ENCODE peak calls at places on chromosomes 4 and X, in five cellular contexts. One of them, this sample, is unnamed.

GRCh38 chr4:77052352-77052751 is 23.4 kb downstream of the CCNI start:
- DNase-seq in SK-N-SH: no peak
- DNase-seq in PC-3: peak; percentile 70
- DNase-seq in neural progenitor cell: peak; percentile 79
- DNase-seq in GM23338: peak; percentile 92
- DNase-seq in this sample: peak; percentile 46

GRCh38 chrX:1784773-1785172 is 169.9 kb downstream of the ASMT start:
- DNase-seq in PC-3: no peak
- DNase-seq in GM23338: peak; percentile 3
- DNase-seq in SK-N-SH: no peak
- DNase-seq in neural progenitor cell: no peak
- DNase-seq in this sample: no peak

GRCh38 chrX:41481264-41482109 is 34.3 kb downstream of the NYX start:
- DNase-seq in SK-N-SH: peak; percentile 55
- DNase-seq in GM23338: peak; percentile 67
- DNase-seq in neural progenitor cell: peak; percentile 50
- DNase-seq in PC-3: peak; percentile 45
- DNase-seq in this sample: no peak

GRCh38 chr4:17316566-17316965 is 195.3 kb downstream of the QDPR start:
- DNase-seq in PC-3: no peak
- DNase-seq in SK-N-SH: no peak
- DNase-seq in GM23338: no peak
- DNase-seq in neural progenitor cell: no peak
- DNase-seq in this sample: no peak

GRCh38 chr4:2251073-2251794 is 9.3 kb upstream of the HAUS3 start:
- DNase-seq in SK-N-SH: peak; percentile 28
- DNase-seq in neural progenitor cell: no peak
- DNase-seq in GM23338: no peak
- DNase-seq in PC-3: no peak
- DNase-seq in this sample: no peak

GRCh38 chr4:102858828-102859464 is 9.8 kb upstream of the CISD2 start:
- DNase-seq in GM23338: no peak
- DNase-seq in PC-3: no peak
- DNase-seq in SK-N-SH: no peak
- DNase-seq in neural progenitor cell: no peak
- DNase-seq in this sample: no peak

GRCh38 chrX:34632404-34632803 is 24.7 kb downstream of the TMEM47 start:
- DNase-seq in PC-3: no peak
- DNase-seq in GM23338: no peak
- DNase-seq in neural progenitor cell: no peak
- DNase-seq in SK-N-SH: no peak
- DNase-seq in this sample: no peak

GRCh38 chr4:184193556-184194525 is 23.8 kb downstream of the ENPP6 start:
- DNase-seq in SK-N-SH: no peak
- DNase-seq in GM23338: peak; percentile 78
- DNase-seq in PC-3: no peak
- DNase-seq in neural progenitor cell: no peak
- DNase-seq in this sample: no peak

GRCh38 chr4:52718123-52718522 is 33.1 kb downstream of the ERVMER34-1 start:
- DNase-seq in SK-N-SH: no peak
- DNase-seq in neural progenitor cell: no peak
- DNase-seq in PC-3: peak; percentile 50
- DNase-seq in GM23338: no peak
- DNase-seq in this sample: no peak

GRCh38 chr4:14434916-14435315 is 567.4 kb upstream of the CPEB2 start:
- DNase-seq in PC-3: no peak
- DNase-seq in neural progenitor cell: no peak
- DNase-seq in GM23338: no peak
- DNase-seq in SK-N-SH: no peak
- DNase-seq in this sample: no peak

GRCh38 chr4:104901438-104901837 is 245.2 kb upstream of the TET2 start:
- DNase-seq in PC-3: no peak
- DNase-seq in SK-N-SH: no peak
- DNase-seq in neural progenitor cell: peak; percentile 43
- DNase-seq in GM23338: peak; percentile 45
- DNase-seq in this sample: no peak

GRCh38 chr4:177220376-177220775 is 89.3 kb upstream of the NEIL3 start:
- DNase-seq in SK-N-SH: no peak
- DNase-seq in neural progenitor cell: no peak
- DNase-seq in PC-3: peak; percentile 47
- DNase-seq in GM23338: no peak
- DNase-seq in this sample: no peak

DNA sequence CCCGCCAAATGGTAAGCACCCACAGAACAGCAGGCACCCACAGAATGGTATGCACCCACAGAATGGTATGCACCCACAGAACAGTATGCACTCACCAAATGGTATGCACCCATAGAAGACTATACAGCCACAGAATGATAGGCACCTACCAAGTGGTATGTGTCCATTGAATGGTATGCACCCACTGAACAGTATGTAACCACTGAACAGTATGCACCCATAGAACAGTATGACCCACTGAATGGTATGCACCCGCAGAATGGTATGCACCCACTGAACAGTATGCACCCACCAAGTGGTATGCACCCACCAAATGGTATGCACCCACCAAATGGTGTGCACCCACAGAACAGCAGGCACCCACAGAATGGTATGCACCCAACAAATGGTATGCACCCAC is 40.1 kb downstream of the CCDC149 start:
- DNase-seq in GM23338: no peak
- DNase-seq in SK-N-SH: no peak
- DNase-seq in PC-3: no peak
- DNase-seq in neural progenitor cell: no peak
- DNase-seq in this sample: no peak
- H3F3A ChIP-seq in GM23338: no peaks in the 10 kb centered on the region
- H3F3A ChIP-seq in SK-N-SH: no peaks in the 10 kb centered on the region
- H3F3A ChIP-seq in PC-3: no peaks in the 10 kb centered on the region
- H3F3A ChIP-seq in neural progenitor cell: no peaks in the 10 kb centered on the region
- H3F3A ChIP-seq in this sample: no peaks in the 10 kb centered on the region

GRCh38 chr4:878796-879729 is 53.1 kb downstream of the GAK start:
- DNase-seq in neural progenitor cell: no peak
- DNase-seq in SK-N-SH: no peak
- DNase-seq in GM23338: no peak
- DNase-seq in PC-3: no peak
- DNase-seq in this sample: no peak
- TF ChIP-seq EZH2phosphoT487 in neural progenitor cell: no peak
- TF ChIP-seq EZH2phosphoT487 in SK-N-SH: no peak
- TF ChIP-seq EZH2phosphoT487 in GM23338: no peak
- TF ChIP-seq EZH2phosphoT487 in PC-3: no peak
- TF ChIP-seq EZH2phosphoT487 in this sample: no peak

DNA sequence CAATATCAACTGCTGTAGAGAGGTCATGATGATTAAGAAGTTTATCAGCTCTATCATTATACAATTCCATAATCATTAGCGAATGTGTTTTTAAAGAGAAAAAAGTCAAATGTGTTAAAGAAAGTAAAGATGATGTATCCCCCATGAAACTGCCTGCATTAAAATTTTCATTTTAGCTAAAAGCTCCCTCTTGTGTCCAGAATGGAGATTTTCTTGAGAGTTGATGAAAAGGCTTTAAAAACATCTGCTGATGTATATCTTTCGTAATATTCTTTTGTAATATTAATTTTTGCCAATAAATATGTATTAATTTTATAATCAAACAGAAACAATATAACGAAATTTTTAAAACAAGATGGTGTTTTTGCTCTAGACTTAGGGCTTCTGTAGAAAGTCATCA is 52.1 kb upstream of the LHFPL1 start:
- DNase-seq in neural progenitor cell: no peak
- DNase-seq in GM23338: peak; percentile 32
- DNase-seq in SK-N-SH: no peak
- DNase-seq in PC-3: peak; percentile 4
- DNase-seq in this sample: peak; percentile 10
- TF ChIP-seq CTCF in neural progenitor cell: peak; percentile 58
- TF ChIP-seq CTCF in GM23338: no peak
- TF ChIP-seq CTCF in SK-N-SH: peak; percentile 59
- TF ChIP-seq CTCF in PC-3: peak; percentile 29
- TF ChIP-seq CTCF in this sample: peak; percentile 35

GRCh38 chr4:40586729-40587128 is 42.9 kb downstream of the RBM47 start:
- DNase-seq in GM23338: no peak
- DNase-seq in PC-3: no peak
- DNase-seq in neural progenitor cell: no peak
- DNase-seq in SK-N-SH: no peak
- DNase-seq in this sample: no peak
- H3F3A ChIP-seq in GM23338: no peaks in the 10 kb centered on the region
- H3F3A ChIP-seq in PC-3: no peaks in the 10 kb centered on the region
- H3F3A ChIP-seq in neural progenitor cell: no peaks in the 10 kb centered on the region
- H3F3A ChIP-seq in SK-N-SH: no peaks in the 10 kb centered on the region
- H3F3A ChIP-seq in this sample: peaks cover 7% of the 10 kb centered on the region

GRCh38 chr4:40909363-40909876 is 159.7 kb downstream of the NSUN7 start:
- DNase-seq in GM23338: no peak
- DNase-seq in PC-3: peak; percentile 85
- DNase-seq in neural progenitor cell: no peak
- DNase-seq in SK-N-SH: peak; percentile 73
- DNase-seq in this sample: no peak
- TF ChIP-seq EZH2phosphoT487 in GM23338: no peak
- TF ChIP-seq EZH2phosphoT487 in PC-3: no peak
- TF ChIP-seq EZH2phosphoT487 in neural progenitor cell: no peak
- TF ChIP-seq EZH2phosphoT487 in SK-N-SH: no peak
- TF ChIP-seq EZH2phosphoT487 in this sample: no peak

GRCh38 chrX:40066700-40067099 is 31.1 kb downstream of the BCOR start:
- DNase-seq in SK-N-SH: no peak
- DNase-seq in PC-3: no peak
- DNase-seq in GM23338: no peak
- DNase-seq in neural progenitor cell: no peak
- DNase-seq in this sample: no peak

GRCh38 chrX:40064055-40064597 is 33.6 kb downstream of the BCOR start:
- DNase-seq in neural progenitor cell: no peak
- DNase-seq in SK-N-SH: peak; percentile 61
- DNase-seq in GM23338: peak; percentile 52
- DNase-seq in PC-3: no peak
- DNase-seq in this sample: no peak

GRCh38 chrX:40065291-40066046 is 32.3 kb downstream of the BCOR start:
- DNase-seq in SK-N-SH: no peak
- DNase-seq in PC-3: no peak
- DNase-seq in neural progenitor cell: no peak
- DNase-seq in GM23338: no peak
- DNase-seq in this sample: no peak

GRCh38 chrX:40072246-40072645 is 25.5 kb downstream of the BCOR start:
- DNase-seq in GM23338: no peak
- DNase-seq in neural progenitor cell: no peak
- DNase-seq in SK-N-SH: no peak
- DNase-seq in PC-3: no peak
- DNase-seq in this sample: no peak

GRCh38 chrX:40068048-40068447 is 29.7 kb downstream of the BCOR start:
- DNase-seq in neural progenitor cell: no peak
- DNase-seq in PC-3: peak; percentile 45
- DNase-seq in SK-N-SH: no peak
- DNase-seq in GM23338: no peak
- DNase-seq in this sample: no peak
- TF ChIP-seq CTCF in neural progenitor cell: no peak
- TF ChIP-seq CTCF in PC-3: peak; percentile 38
- TF ChIP-seq CTCF in SK-N-SH: no peak
- TF ChIP-seq CTCF in GM23338: no peak
- TF ChIP-seq CTCF in this sample: no peak

This sample was measured in MM.1S.